ENCODE peak calls at places on chromosomes 6 and 20, in ten cellular contexts. D is neural progenitor cell; U is transverse colon; S is fibroblast of gingiva; O is mesenteric fat pad; Z is left ventricle myocardium inferior; J is NCI-H748 treated with DMSO at 0.1 percent for 48 hours; H is left colon; W is NCI-H1417 treated with DMSO at 0.1 percent for 48 hours; Q is activated CD8-positive, alpha-beta T cell treated with anti-CD3 and anti-CD28 coated beads for 36 hours. F is an unnamed sample.

GRCh38 chr6:139751179-139751578 is 376.7 kb upstream of the CITED2 start:
- DNase-seq in D (no peak), U (no peak), S (peak; percentile 87), O (no peak), Z (no peak), J (no peak), H (no peak), W (no peak), Q (no peak), F (no peak)

GRCh38 chr20:14599613-14600012 is 262.2 kb upstream of the FLRT3 start:
- DNase-seq in D (peak; percentile 43), U (no peak), S (no peak), O (no peak), Z (no peak), J (no peak), H (no peak), W (no peak), Q (no peak), F (no peak)

GRCh38 chr6:75691012-75691411 is 58.0 kb upstream of the MYO6 start:
- DNase-seq in D (no peak), U (no peak), S (no peak), O (no peak), Z (no peak), J (no peak), H (no peak), W (no peak), Q (no peak), F (no peak)

GRCh38 chr6:45991189-45991588 is 24.5 kb downstream of the CLIC5 start:
- DNase-seq in D (peak; percentile 9), U (no peak), S (no peak), O (no peak), Z (no peak), J (no peak), H (no peak), W (no peak), Q (no peak), F (no peak)

GRCh38 chr6:152118678-152119077 is 311.2 kb downstream of the ESR1 start:
- DNase-seq in D (no peak), U (no peak), S (no peak), O (no peak), Z (no peak), J (no peak), H (no peak), W (no peak), Q (no peak), F (no peak)

GRCh38 chr20:15297059-15297875 is 959.9 kb upstream of the FLRT3 start:
- DNase-seq in D (no peak), U (no peak), S (no peak), O (no peak), Z (no peak), J (no peak), H (no peak), W (no peak), Q (no peak), F (no peak)

GRCh38 chr20:41152108-41152757 is 14.9 kb downstream of the PLCG1 start:
- DNase-seq in D (no peak), U (no peak), S (no peak), O (no peak), Z (no peak), J (no peak), H (no peak), W (no peak), Q (no peak), F (no peak)

GRCh38 chr20:53672484-53673129 is 79.0 kb upstream of the ZNF217 start:
- DNase-seq in D (no peak), U (no peak), S (peak; percentile 42), O (no peak), Z (no peak), J (no peak), H (no peak), W (no peak), Q (no peak), F (no peak)

GRCh38 chr20:50980851-50981713 is 22.5 kb downstream of the MOCS3 start:
- DNase-seq in D (peak; percentile 90), U (peak; percentile 55), S (peak; percentile 48), O (no peak), Z (no peak), J (peak; percentile 11), H (peak; percentile 62), W (no peak), Q (peak; percentile 80), F (peak; percentile 39)

GRCh38 chr6:140893432-140893831 is 1239.3 kb upstream of the GJE1 start:
- DNase-seq in D (no peak), U (no peak), S (no peak), O (no peak), Z (no peak), J (no peak), H (no peak), W (no peak), Q (no peak), F (no peak)

GRCh38 chr20:40714109-40714508 is 25.1 kb upstream of the MAFB start:
- DNase-seq in D (no peak), U (no peak), S (no peak), O (no peak), Z (no peak), J (no peak), H (no peak), W (no peak), Q (no peak), F (no peak)

GRCh38 chr6:109486068-109486467 is 3.0 kb upstream of the ZBTB24 start:
- DNase-seq in D (no peak), U (no peak), S (no peak), O (no peak), Z (no peak), J (no peak), H (no peak), W (no peak), Q (no peak), F (no peak)

GRCh38 chr6:164396071-164397047 is 913.0 kb downstream of the C6orf118 start:
- DNase-seq in D (peak; percentile 15), U (no peak), S (no peak), O (no peak), Z (no peak), J (peak; percentile 86), H (no peak), W (no peak), Q (no peak), F (no peak)

GRCh38 chr6:161924516-161925116 is 650.8 kb upstream of the AGPAT4 start:
- DNase-seq in D (no peak), U (no peak), S (no peak), O (no peak), Z (no peak), J (no peak), H (no peak), W (no peak), Q (no peak), F (no peak)

GRCh38 chr6:160297310-160297709 is 38.7 kb upstream of the SLC22A2 start:
- DNase-seq in D (peak; percentile 21), U (peak; percentile 47), S (no peak), O (no peak), Z (no peak), J (no peak), H (peak; percentile 55), W (no peak), Q (no peak), F (no peak)

GRCh38 chr6:25173951-25174474 is 105.2 kb upstream of the CARMIL1 start:
- DNase-seq in D (no peak), U (no peak), S (peak; percentile 96), O (no peak), Z (no peak), J (no peak), H (no peak), W (no peak), Q (no peak), F (no peak)

GRCh38 chr20:701401-702129 is 26.0 kb upstream of the SCRT2 start:
- DNase-seq in D (no peak), U (no peak), S (no peak), O (no peak), Z (peak; percentile 29), J (no peak), H (no peak), W (no peak), Q (no peak), F (no peak)

GRCh38 chr6:122207794-122208193 is 191.7 kb upstream of the HSF2 start:
- DNase-seq in D (no peak), U (no peak), S (peak; percentile 54), O (no peak), Z (no peak), J (no peak), H (no peak), W (no peak), Q (no peak), F (no peak)

GRCh38 chr20:10807013-10807412 is 133.2 kb upstream of the JAG1 start:
- DNase-seq in D (peak; percentile 20), U (no peak), S (no peak), O (no peak), Z (no peak), J (no peak), H (no peak), W (no peak), Q (no peak), F (no peak)

GRCh38 chr6:56292505-56293181 is 45.3 kb upstream of the COL21A1 start:
- DNase-seq in D (peak; percentile 73), U (peak; percentile 9), S (peak; percentile 73), O (no peak), Z (no peak), J (peak; percentile 26), H (peak; percentile 9), W (no peak), Q (no peak), F (no peak)

GRCh38 chr6:73409395-73409794 is 14.8 kb downstream of the DDX43 start:
- DNase-seq in D (no peak), U (no peak), S (no peak), O (no peak), Z (no peak), J (no peak), H (no peak), W (no peak), Q (no peak), F (no peak)

GRCh38 chr6:167827588-167828324 is 1.0 kb downstream of the AFDN start:
- DNase-seq in D (peak; percentile 77), U (peak; percentile 72), S (peak; percentile 28), O (no peak), Z (peak; percentile 44), J (peak; percentile 48), H (peak; percentile 72), W (no peak), Q (peak; percentile 20), F (no peak)

GRCh38 chr20:11852189-11852588 is 65.5 kb upstream of the BTBD3 start:
- DNase-seq in D (no peak), U (no peak), S (no peak), O (no peak), Z (no peak), J (no peak), H (no peak), W (no peak), Q (peak; percentile 3), F (no peak)

GRCh38 chr6:136526196-136526930 is 23.9 kb downstream of the MAP7 start:
- DNase-seq in D (peak; percentile 77), U (no peak), S (peak; percentile 82), O (no peak), Z (peak; percentile 22), J (no peak), H (peak; percentile 44), W (no peak), Q (peak; percentile 54), F (peak; percentile 61)

GRCh38 chr6:169028343-169028742 is 225.3 kb downstream of the THBS2 start:
- DNase-seq in D (no peak), U (no peak), S (no peak), O (no peak), Z (no peak), J (no peak), H (no peak), W (no peak), Q (no peak), F (no peak)

GRCh38 chr6:135837735-135838449 is 13.6 kb upstream of the PDE7B start:
- DNase-seq in D (no peak), U (no peak), S (no peak), O (no peak), Z (no peak), J (no peak), H (no peak), W (no peak), Q (no peak), F (no peak)

GRCh38 chr6:150301871-150302800 is 66.7 kb upstream of the IYD start:
- DNase-seq in D (no peak), U (no peak), S (no peak), O (no peak), Z (no peak), J (no peak), H (no peak), W (no peak), Q (peak; percentile 31), F (peak; percentile 56)

GRCh38 chr6:123276439-123277045 is 280.5 kb downstream of the CLVS2 start:
- DNase-seq in D (peak; percentile 56), U (no peak), S (no peak), O (no peak), Z (no peak), J (no peak), H (no peak), W (no peak), Q (no peak), F (no peak)

F was measured in T-helper 1 cell.